ENCODE peak calls at places on chromosomes 2 and 18, in eight cellular contexts. R, V, H, I, B, D, J and A are unnamed samples.

GRCh38 chr2:189818249-189819038 is 34.2 kb downstream of the PMS1 start:
- DNase-seq in R (no peak), V (no peak), H (no peak), I (no peak), B (no peak), D (no peak), J (no peak), A (no peak)

GRCh38 chr2:126878601-126879000 is 20.1 kb upstream of the TEX51 start:
- DNase-seq in R (no peak), V (no peak), H (no peak), I (no peak), B (no peak), D (no peak), J (no peak), A (no peak)

GRCh38 chr2:43171789-43172188 is 54.6 kb downstream of the ZFP36L2 start:
- DNase-seq in R (no peak), V (no peak), H (peak; percentile 28), I (peak; percentile 73), B (peak; percentile 70), D (no peak), J (no peak), A (peak; percentile 42)

GRCh38 chr18:77167276-77167675 is 34.7 kb upstream of the MBP start:
- DNase-seq in R (no peak), V (no peak), H (no peak), I (no peak), B (no peak), D (no peak), J (no peak), A (peak; percentile 24)

GRCh38 chr2:236156860-236157194 is 11.4 kb downstream of the GBX2 start:
- DNase-seq in R (no peak), V (no peak), H (no peak), I (no peak), B (no peak), D (no peak), J (no peak), A (no peak)

GRCh38 chr2:189783451-189783926 is 650 bp downstream of the ORMDL1 start:
- DNase-seq in R (no peak), V (no peak), H (peak; percentile 17), I (peak; percentile 60), B (peak; percentile 49), D (peak; percentile 55), J (no peak), A (no peak)

GRCh38 chr18:48802543-48803428 is 148.0 kb downstream of the SMAD7 start:
- DNase-seq in R (no peak), V (no peak), H (no peak), I (no peak), B (no peak), D (no peak), J (no peak), A (no peak)

GRCh38 chr2:186623121-186623520 is 33.3 kb downstream of the ITGAV start:
- DNase-seq in R (no peak), V (no peak), H (no peak), I (no peak), B (no peak), D (no peak), J (no peak), A (no peak)

GRCh38 chr2:188315750-188316149 is 24.1 kb downstream of the GULP1 start:
- DNase-seq in R (no peak), V (no peak), H (no peak), I (no peak), B (no peak), D (no peak), J (no peak), A (no peak)